ENCODE peak calls at places on chromosomes 4 and X, in ten cellular contexts. B is GM12878, Y is K562, A is uterus, S is body of pancreas, M is A549, N is suprapubic skin, K is stomach, F is thyroid gland, X is heart left ventricle. L is an unnamed sample.

GRCh38 chr4:168319486-168320019 is 1.0 kb upstream of the DDX60 start:
- DNase-seq in B (no peak), Y (no peak), A (no peak), S (no peak), M (no peak), N (no peak), K (no peak), F (no peak), X (no peak), L (no peak)

GRCh38 chrX:147550217-147550616 is 361.5 kb upstream of the FMR1 start:
- DNase-seq in B (no peak), Y (peak; percentile 3), A (no peak), S (peak; percentile 13), M (no peak), N (no peak), K (no peak), F (no peak), X (no peak), L (no peak)

GRCh38 chrX:123739474-123739873 is 6.6 kb upstream of the THOC2 start:
- DNase-seq in B (no peak), Y (no peak), A (no peak), S (no peak), M (no peak), N (no peak), K (no peak), F (peak; percentile 6), X (no peak), L (no peak)

GRCh38 chrX:2708016-2708415 is 16.9 kb downstream of the CD99 start:
- DNase-seq in B (no peak), Y (no peak), A (no peak), S (no peak), M (no peak), N (no peak), K (no peak), F (no peak), X (no peak), L (no peak)

GRCh38 chr4:149031399-149031798 is 589.2 kb upstream of the NR3C2 start:
- DNase-seq in B (no peak), Y (no peak), A (no peak), S (peak; percentile 49), M (no peak), N (no peak), K (no peak), F (peak; percentile 13), X (no peak), L (no peak)

GRCh38 chr4:85498068-85498733 is 23.3 kb downstream of the ARHGAP24 start:
- DNase-seq in B (peak; percentile 40), Y (no peak), A (peak; percentile 36), S (peak; percentile 74), M (no peak), N (peak; percentile 70), K (peak; percentile 61), F (peak; percentile 14), X (peak; percentile 48), L (no peak)

GRCh38 chr4:73922766-73923630 is 53.8 kb downstream of the CXCL1 start:
- DNase-seq in B (no peak), Y (no peak), A (no peak), S (no peak), M (no peak), N (no peak), K (no peak), F (no peak), X (no peak), L (no peak)

GRCh38 chrX:26262121-26262523 is 46.2 kb downstream of the MAGEB5 start:
- DNase-seq in B (no peak), Y (no peak), A (no peak), S (no peak), M (no peak), N (no peak), K (no peak), F (no peak), X (peak; percentile 7), L (no peak)

GRCh38 chr4:176814770-176815169 is 22.0 kb upstream of the VEGFC start:
- DNase-seq in B (no peak), Y (no peak), A (no peak), S (no peak), M (no peak), N (no peak), K (no peak), F (no peak), X (no peak), L (no peak)

GRCh38 chrX:14884714-14885113 is 11.5 kb downstream of the MOSPD2 start:
- DNase-seq in B (no peak), Y (no peak), A (no peak), S (no peak), M (no peak), N (no peak), K (no peak), F (no peak), X (no peak), L (no peak)

GRCh38 chrX:71103110-71103983 is 3.2 kb downstream of the CXorf65 start:
- DNase-seq in B (no peak), Y (peak; percentile 83), A (no peak), S (no peak), M (no peak), N (no peak), K (peak; percentile 34), F (no peak), X (peak; percentile 8), L (no peak)
- H3K4me3 ChIP-seq in B (peak overlapping the region; percentile 42), Y (peak overlapping the region; percentile 44), A (no peak overlapping the region), S (no peak overlapping the region), M (no peak overlapping the region), N (no peak overlapping the region), K (peak overlapping the region; percentile 3), F (no peak overlapping the region), X (peak overlapping the region; percentile 23), L (no peak overlapping the region)

DNA sequence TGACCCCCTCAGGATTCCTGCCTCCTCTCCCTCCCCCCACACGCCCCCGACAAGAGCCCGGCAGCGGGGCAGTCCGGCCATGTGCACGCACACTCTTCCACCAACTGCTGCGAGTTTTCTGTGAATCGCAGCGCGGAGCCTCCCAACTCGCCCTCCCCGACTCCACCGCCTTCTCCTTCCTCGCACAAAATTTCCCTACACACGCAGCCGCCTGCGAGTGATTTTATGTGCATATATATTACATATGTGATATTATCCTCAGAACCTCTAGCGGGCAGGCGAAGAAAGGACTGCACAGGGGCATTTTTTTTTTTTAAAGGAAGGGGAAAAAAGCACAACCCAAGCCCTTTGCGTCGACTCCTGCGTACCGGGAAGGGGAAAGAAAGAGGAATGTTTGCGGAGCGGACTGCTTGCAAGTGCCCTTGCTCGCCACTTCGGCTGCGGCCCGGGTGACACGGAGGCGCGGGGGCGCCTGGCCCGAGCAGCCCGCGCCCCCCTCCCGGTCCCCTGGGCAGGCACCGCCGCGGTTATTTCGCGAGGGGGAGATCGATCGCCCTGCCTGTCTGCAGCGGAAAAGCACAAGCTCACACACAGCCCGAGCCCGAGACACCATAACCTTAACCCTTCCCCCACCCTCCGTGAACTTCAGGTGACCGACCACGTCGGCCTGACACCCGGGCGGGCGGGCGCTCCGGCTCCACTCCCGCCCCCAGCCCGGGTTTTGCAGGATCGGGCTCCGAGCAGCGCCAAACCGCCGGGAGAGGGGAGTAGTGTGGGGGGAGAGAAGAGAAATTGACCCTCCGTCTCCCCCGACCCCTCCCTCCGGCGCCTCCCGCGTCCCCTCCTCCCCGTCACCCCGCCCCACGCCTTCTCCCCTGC is 2.2 kb downstream of the ZNF827 start:
- DNase-seq in B (no peak), Y (peak; percentile 24), A (peak; percentile 59), S (peak; percentile 79), M (no peak), N (peak; percentile 78), K (peak; percentile 63), F (peak; percentile 80), X (peak; percentile 78), L (peak; percentile 90)
- TF ChIP-seq CTCF in B (peak; percentile 34), Y (no peak), A (no peak), S (no peak), M (no peak), N (no peak), K (peak; percentile 5), F (no peak), X (no peak), L (no peak)

DNA sequence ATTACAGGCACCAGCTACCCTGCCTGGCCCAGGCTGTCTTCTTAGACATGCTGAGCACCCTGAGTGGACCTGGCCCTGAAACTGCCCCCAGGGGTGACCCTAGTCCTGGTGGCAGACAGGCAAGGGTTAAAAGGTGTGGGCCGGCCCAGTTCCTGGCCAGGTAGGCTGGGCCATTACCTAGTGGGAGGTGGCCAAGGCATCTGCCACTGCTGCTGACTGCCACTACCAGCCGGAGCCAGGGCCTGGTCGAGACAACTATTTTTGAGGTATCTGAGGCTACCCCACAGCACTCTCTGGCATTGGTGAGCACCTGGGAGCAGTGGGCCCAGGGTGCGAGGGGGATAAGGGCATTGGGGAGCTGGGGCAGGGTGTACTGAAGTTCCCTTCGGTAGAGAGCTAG is at the start of gene CCDC120:
- DNase-seq in B (no peak), Y (no peak), A (no peak), S (peak; percentile 65), M (no peak), N (no peak), K (peak; percentile 60), F (peak; percentile 65), X (no peak), L (no peak)
- TF ChIP-seq POLR2A in B (no peak), Y (no peak), A (no peak), S (peak; percentile 67), M (no peak), N (no peak), K (no peak), F (peak; percentile 54), X (no peak), L (no peak)

DNA sequence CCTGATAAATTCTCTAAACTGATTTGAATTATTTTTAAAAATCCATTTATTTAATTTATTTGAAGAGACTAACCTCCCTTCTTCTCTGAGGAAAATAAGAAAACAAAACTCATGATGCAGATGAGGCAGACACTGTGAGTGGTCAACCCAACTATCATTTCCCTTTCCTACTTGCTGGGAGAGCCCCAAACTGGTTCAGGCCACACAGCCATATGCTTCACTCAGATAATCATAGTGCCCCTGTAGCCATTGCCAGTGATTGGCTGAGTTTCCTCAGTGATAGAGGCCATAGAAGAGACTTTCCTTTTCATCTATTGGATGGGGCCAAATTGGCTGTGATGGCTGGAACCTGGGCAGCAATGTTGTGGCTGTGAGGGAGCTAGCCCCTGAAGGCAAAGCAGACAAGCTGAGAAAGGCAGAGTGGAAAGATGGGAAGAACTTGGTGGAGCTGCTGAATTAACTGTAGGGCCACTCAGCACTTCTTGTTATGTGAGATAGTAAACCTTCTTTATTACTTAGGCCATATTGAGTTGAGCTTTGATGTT is 49.8 kb downstream of the RAB33B start:
- DNase-seq in B (no peak), Y (no peak), A (no peak), S (no peak), M (no peak), N (no peak), K (no peak), F (no peak), X (no peak), L (no peak)
- H3K4me3 ChIP-seq in B (no peak overlapping the region), Y (no peak overlapping the region), A (no peak overlapping the region), S (no peak overlapping the region), M (no peak overlapping the region), N (no peak overlapping the region), K (no peak overlapping the region), F (no peak overlapping the region), X (no peak overlapping the region), L (no peak overlapping the region)

L was measured in lower leg skin.